ENCODE peak calls at places on chromosomes 11 and 22, in four cellular contexts. I is NCI-H2171, A is HS-5, D is neuronal stem cell. R is an unnamed sample.

GRCh38 chr11:85685820-85686459 is at the start of gene CCDC89:
- DNase-seq in I (no peak), A (no peak), D (no peak), R (no peak)

GRCh38 chr22:46829140-46829891 is 66.9 kb downstream of the TBC1D22A start:
- DNase-seq in I (no peak), A (peak), D (no peak), R (no peak)

GRCh38 chr22:23603266-23603665 is 23.2 kb upstream of the IGLL1 start:
- DNase-seq in I (no peak), A (no peak), D (no peak), R (no peak)

GRCh38 chr11:40271361-40271760 is 1188.1 kb downstream of the LRRC4C start:
- DNase-seq in I (no peak), A (no peak), D (no peak), R (no peak)

GRCh38 chr11:121535122-121535796 is 82.5 kb upstream of the SORL1-AS1 start:
- DNase-seq in I (peak), A (peak), D (no peak), R (no peak)

GRCh38 chr11:62954478-62954877 is 30.3 kb downstream of the SLC22A6 start:
- DNase-seq in I (no peak), A (no peak), D (no peak), R (no peak)

GRCh38 chr22:35648066-35649025 is at the start of gene APOL6:
- DNase-seq in I (no peak), A (no peak), D (no peak), R (peak)

GRCh38 chr11:104819603-104820002 is 78.7 kb downstream of the CASP12 start:
- DNase-seq in I (no peak), A (no peak), D (no peak), R (no peak)

R was measured in GM18507.